ENCODE peak calls at places on chromosomes 13 and 19, in seven cellular contexts. W is spleen, G is K562, C is breast epithelium, J is GM23338, L is GM12878, D is suprapubic skin. R is an unnamed sample.

GRCh38 chr19:28960986-28961705 is 251.8 kb downstream of the UQCRFS1 start:
- DNase-seq in W (no peak), D (no peak), C (no peak), G (no peak), L (no peak), J (no peak), R (no peak)

GRCh38 chr13:90455861-90456260 is 891.6 kb upstream of the MIR17HG start:
- DNase-seq in W (no peak), J (no peak), D (no peak), L (no peak), C (no peak), G (no peak), R (no peak)

GRCh38 chr13:59086147-59086546 is 1077.6 kb downstream of the DIAPH3 start:
- DNase-seq in C (no peak), W (no peak), L (no peak), J (no peak), G (no peak), D (no peak), R (no peak)

GRCh38 chr13:105817011-105817410 is 718.5 kb downstream of the EFNB2 start:
- DNase-seq in G (no peak), W (no peak), C (no peak), D (no peak), J (peak; percentile 90), L (no peak), R (no peak)

GRCh38 chr19:35545001-35545854 is at the start of gene TMEM147:
- DNase-seq in C (peak; percentile 88), D (peak; percentile 93), W (peak; percentile 97), J (peak; percentile 94), L (no peak), G (peak; percentile 97), R (peak; percentile 97)

GRCh38 chr13:52361225-52361624 is 44.7 kb downstream of the THSD1 start:
- DNase-seq in D (no peak), W (no peak), G (no peak), L (no peak), J (no peak), C (no peak), R (no peak)

GRCh38 chr19:33134571-33135041 is 2.7 kb downstream of the WDR88 start:
- DNase-seq in L (no peak), D (no peak), G (no peak), C (no peak), W (no peak), J (peak; percentile 71), R (peak; percentile 83)

GRCh38 chr13:20902438-20903163 is at the start of gene XPO4:
- DNase-seq in J (peak; percentile 89), W (peak; percentile 94), C (peak; percentile 69), D (peak; percentile 87), G (peak; percentile 86), L (no peak), R (peak; percentile 72)

GRCh38 chr19:45376045-45376724 is 5.8 kb upstream of the ERCC2 start:
- DNase-seq in C (no peak), J (peak; percentile 96), W (no peak), L (no peak), D (no peak), G (no peak), R (no peak)

GRCh38 chr13:75430618-75431209 is 51.3 kb downstream of the TBC1D4 start:
- DNase-seq in J (no peak), D (no peak), G (no peak), W (no peak), C (no peak), L (no peak), R (no peak)

DNA sequence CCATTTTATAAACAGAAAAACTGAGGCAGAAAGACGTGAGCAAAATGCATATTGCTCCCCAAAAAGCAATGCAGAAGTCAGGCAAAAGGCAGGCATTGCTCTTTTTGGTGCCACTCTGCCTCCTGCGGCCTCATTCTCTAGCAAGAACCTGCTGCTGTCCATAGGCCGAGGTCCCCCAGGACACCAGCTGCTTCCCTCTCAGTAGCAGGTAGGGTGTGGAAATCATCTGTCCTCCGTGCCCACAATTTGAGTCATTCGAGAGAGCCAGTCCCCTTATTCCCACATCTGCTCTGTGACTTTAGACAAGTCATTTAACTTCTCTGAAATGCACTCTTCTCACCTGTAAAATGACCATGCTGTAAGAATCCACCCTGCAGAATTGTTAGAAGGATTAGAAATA is 50.0 kb downstream of the TNFRSF19 start:
- DNase-seq in C (no peak), L (no peak), W (no peak), G (no peak), J (no peak), D (no peak), R (no peak)
- H3K27ac ChIP-seq in C (no peak overlapping the region), L (no peak overlapping the region), W (no peak overlapping the region), G (no peak overlapping the region), J (no peak overlapping the region), D (no peak overlapping the region), R (no peak overlapping the region)

GRCh38 chr19:16200038-16200775 is 2.5 kb downstream of the AP1M1 start:
- DNase-seq in C (no peak), J (peak; percentile 21), G (no peak), W (no peak), L (no peak), D (no peak), R (peak; percentile 86)
- H3K4me1 ChIP-seq in C (peaks cover 7% of the 10 kb centered on the region), J (peaks cover 3% of the 10 kb centered on the region), G (peaks cover 26% of the 10 kb centered on the region), W (peaks cover 29% of the 10 kb centered on the region), L (peaks cover 22% of the 10 kb centered on the region), D (peaks cover 37% of the 10 kb centered on the region), R (peaks cover 33% of the 10 kb centered on the region)

GRCh38 chr19:18518639-18519038 is 3.2 kb downstream of the ELL start:
- DNase-seq in J (no peak), W (no peak), C (no peak), D (no peak), G (no peak), L (no peak), R (no peak)
- TF ChIP-seq POLR2AphosphoS5 in J (no peak), W (no peak), C (no peak), D (no peak), G (no peak), L (no peak), R (no peak)

GRCh38 chr13:30857636-30858035 is 48.4 kb upstream of the MEDAG start:
- DNase-seq in G (no peak), L (no peak), J (no peak), C (no peak), W (no peak), D (no peak), R (no peak)
- H3K27ac ChIP-seq in G (no peak overlapping the region), L (no peak overlapping the region), J (no peak overlapping the region), C (no peak overlapping the region), W (no peak overlapping the region), D (no peak overlapping the region), R (no peak overlapping the region)

DNA sequence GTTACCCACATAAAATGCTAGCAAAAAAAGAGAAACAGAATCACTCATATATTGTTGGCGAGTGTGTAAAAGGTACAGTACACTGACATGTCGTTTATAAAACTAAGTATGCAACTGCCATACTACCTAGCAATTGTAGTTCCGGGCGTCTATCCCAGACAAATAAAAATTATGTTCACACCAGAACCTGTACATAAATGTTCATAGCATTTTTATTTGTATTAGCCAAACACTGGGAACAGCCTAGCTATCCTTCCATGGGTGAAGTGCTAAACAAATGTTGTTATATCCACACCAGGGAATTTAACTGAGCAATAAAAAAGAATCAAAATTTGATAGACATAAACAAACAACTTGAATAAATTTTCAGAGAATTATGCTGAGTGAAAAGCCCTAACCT is 28.9 kb upstream of the POSTN start:
- DNase-seq in W (no peak), L (no peak), C (no peak), J (no peak), G (no peak), D (no peak), R (no peak)
- H3K4me1 ChIP-seq in W (no peaks in the 10 kb centered on the region), L (no peaks in the 10 kb centered on the region), C (no peaks in the 10 kb centered on the region), J (no peaks in the 10 kb centered on the region), G (no peaks in the 10 kb centered on the region), D (no peaks in the 10 kb centered on the region), R (no peaks in the 10 kb centered on the region)